ENCODE peak calls at places on chromosomes 6 and 20, in six cellular contexts. One of them, this sample, is unnamed.

GRCh38 chr6:33700391-33701050 is 11.0 kb downstream of the UQCC2 start:
- DNase-seq in CD4-positive, alpha-beta T cell: peak
- DNase-seq in activated CD8-positive, alpha-beta memory T cell treated with anti-CD3 and anti-CD28 coated beads, Interleukin-2, amount 10 ng/mL, durations not matched to agents 7 days and 5 days: peak
- DNase-seq in bronchial epithelial cell: peak
- DNase-seq in HS-27A: no peak
- DNase-seq in T1000: no peak
- DNase-seq in this sample: peak

GRCh38 chr6:168782211-168782729 is 341.3 kb downstream of the SMOC2 start:
- DNase-seq in CD4-positive, alpha-beta T cell: no peak
- DNase-seq in activated CD8-positive, alpha-beta memory T cell treated with anti-CD3 and anti-CD28 coated beads, Interleukin-2, amount 10 ng/mL, durations not matched to agents 7 days and 5 days: no peak
- DNase-seq in bronchial epithelial cell: no peak
- DNase-seq in HS-27A: no peak
- DNase-seq in T1000: no peak
- DNase-seq in this sample: no peak

GRCh38 chr20:6265204-6265904 is 142.5 kb upstream of the FERMT1 start:
- DNase-seq in CD4-positive, alpha-beta T cell: no peak
- DNase-seq in activated CD8-positive, alpha-beta memory T cell treated with anti-CD3 and anti-CD28 coated beads, Interleukin-2, amount 10 ng/mL, durations not matched to agents 7 days and 5 days: no peak
- DNase-seq in bronchial epithelial cell: peak
- DNase-seq in HS-27A: peak
- DNase-seq in T1000: no peak
- DNase-seq in this sample: peak

GRCh38 chr20:14877616-14878015 is 540.2 kb upstream of the FLRT3 start:
- DNase-seq in CD4-positive, alpha-beta T cell: no peak
- DNase-seq in activated CD8-positive, alpha-beta memory T cell treated with anti-CD3 and anti-CD28 coated beads, Interleukin-2, amount 10 ng/mL, durations not matched to agents 7 days and 5 days: no peak
- DNase-seq in bronchial epithelial cell: no peak
- DNase-seq in HS-27A: no peak
- DNase-seq in T1000: no peak
- DNase-seq in this sample: peak

GRCh38 chr6:74755196-74755595 is 450.7 kb downstream of the COL12A1 start:
- DNase-seq in CD4-positive, alpha-beta T cell: no peak
- DNase-seq in activated CD8-positive, alpha-beta memory T cell treated with anti-CD3 and anti-CD28 coated beads, Interleukin-2, amount 10 ng/mL, durations not matched to agents 7 days and 5 days: no peak
- DNase-seq in bronchial epithelial cell: no peak
- DNase-seq in HS-27A: no peak
- DNase-seq in T1000: no peak
- DNase-seq in this sample: no peak

GRCh38 chr20:57392512-57393271 is 1.5 kb downstream of the RBM38 start:
- DNase-seq in CD4-positive, alpha-beta T cell: peak
- DNase-seq in activated CD8-positive, alpha-beta memory T cell treated with anti-CD3 and anti-CD28 coated beads, Interleukin-2, amount 10 ng/mL, durations not matched to agents 7 days and 5 days: peak
- DNase-seq in bronchial epithelial cell: no peak
- DNase-seq in HS-27A: no peak
- DNase-seq in T1000: no peak
- DNase-seq in this sample: no peak

GRCh38 chr6:155078331-155078745 is 83.2 kb downstream of the TIAM2 start:
- DNase-seq in CD4-positive, alpha-beta T cell: no peak
- DNase-seq in activated CD8-positive, alpha-beta memory T cell treated with anti-CD3 and anti-CD28 coated beads, Interleukin-2, amount 10 ng/mL, durations not matched to agents 7 days and 5 days: no peak
- DNase-seq in bronchial epithelial cell: no peak
- DNase-seq in HS-27A: no peak
- DNase-seq in T1000: no peak
- DNase-seq in this sample: no peak

GRCh38 chr6:151121900-151122299 is 117.9 kb upstream of the AKAP12 start:
- DNase-seq in CD4-positive, alpha-beta T cell: no peak
- DNase-seq in activated CD8-positive, alpha-beta memory T cell treated with anti-CD3 and anti-CD28 coated beads, Interleukin-2, amount 10 ng/mL, durations not matched to agents 7 days and 5 days: no peak
- DNase-seq in bronchial epithelial cell: no peak
- DNase-seq in HS-27A: no peak
- DNase-seq in T1000: no peak
- DNase-seq in this sample: peak

GRCh38 chr6:43924222-43924702 is 154.3 kb downstream of the VEGFA start:
- DNase-seq in CD4-positive, alpha-beta T cell: peak
- DNase-seq in activated CD8-positive, alpha-beta memory T cell treated with anti-CD3 and anti-CD28 coated beads, Interleukin-2, amount 10 ng/mL, durations not matched to agents 7 days and 5 days: peak
- DNase-seq in bronchial epithelial cell: no peak
- DNase-seq in HS-27A: no peak
- DNase-seq in T1000: no peak
- DNase-seq in this sample: peak

GRCh38 chr6:36542041-36542440 is 5.2 kb downstream of the STK38 start:
- DNase-seq in CD4-positive, alpha-beta T cell: no peak
- DNase-seq in activated CD8-positive, alpha-beta memory T cell treated with anti-CD3 and anti-CD28 coated beads, Interleukin-2, amount 10 ng/mL, durations not matched to agents 7 days and 5 days: no peak
- DNase-seq in bronchial epithelial cell: no peak
- DNase-seq in HS-27A: no peak
- DNase-seq in T1000: no peak
- DNase-seq in this sample: peak

This sample was measured in fibroblast of gingiva.